ENCODE peak calls at places on chromosomes 1 and 21, in ten cellular contexts. G is AG04449, J is sigmoid colon, T is H1, E is IMR-90, F is AG09309, H is GM20000, P is lower lobe of right lung, B is K562, V is coronary artery. X is an unnamed sample.

GRCh38 chr1:20240012-20240411 is 50.7 kb upstream of the VWA5B1 start:
- DNase-seq in G (no peak), J (no peak), T (no peak), E (no peak), F (no peak), H (no peak), P (no peak), B (no peak), V (no peak), X (no peak)

GRCh38 chr1:161702250-161702649 is 4.8 kb upstream of the FCRLA start:
- DNase-seq in G (no peak), J (no peak), T (no peak), E (no peak), F (no peak), H (no peak), P (no peak), B (no peak), V (no peak), X (no peak)

GRCh38 chr1:112251766-112252506 is 144.1 kb upstream of the CTTNBP2NL start:
- DNase-seq in G (peak), J (no peak), T (no peak), E (peak), F (peak), H (no peak), P (no peak), B (no peak), V (peak), X (no peak)

GRCh38 chr1:51518033-51518729 is 885 bp downstream of the EPS15 start:
- DNase-seq in G (no peak), J (peak), T (peak), E (peak), F (no peak), H (peak), P (peak), B (peak), V (peak), X (peak)

GRCh38 chr21:15614757-15615156 is 115.0 kb upstream of the USP25 start:
- DNase-seq in G (no peak), J (no peak), T (no peak), E (no peak), F (no peak), H (no peak), P (no peak), B (no peak), V (no peak), X (no peak)

GRCh38 chr1:160858127-160858909 is 4.4 kb downstream of the CD244 start:
- DNase-seq in G (no peak), J (no peak), T (no peak), E (no peak), F (no peak), H (no peak), P (no peak), B (no peak), V (no peak), X (no peak)

GRCh38 chr1:16118706-16119105 is 37.2 kb downstream of the EPHA2 start:
- DNase-seq in G (no peak), J (no peak), T (no peak), E (no peak), F (no peak), H (no peak), P (no peak), B (no peak), V (no peak), X (no peak)

GRCh38 chr1:171179323-171180227 is 5.5 kb upstream of the FMO2 start:
- DNase-seq in G (no peak), J (no peak), T (no peak), E (no peak), F (no peak), H (no peak), P (no peak), B (no peak), V (no peak), X (no peak)

GRCh38 chr1:61358770-61359455 is 276.6 kb downstream of the NFIA start:
- DNase-seq in G (no peak), J (no peak), T (no peak), E (no peak), F (no peak), H (no peak), P (no peak), B (no peak), V (no peak), X (no peak)

GRCh38 chr1:203202431-203203245 is 16.1 kb upstream of the CHI3L1 start:
- DNase-seq in G (no peak), J (peak), T (no peak), E (peak), F (peak), H (no peak), P (no peak), B (no peak), V (peak), X (no peak)

GRCh38 chr1:238898856-238899255 is 487.5 kb upstream of the CHRM3 start:
- DNase-seq in G (no peak), J (no peak), T (no peak), E (no peak), F (no peak), H (no peak), P (no peak), B (no peak), V (no peak), X (no peak)

GRCh38 chr1:38992450-38993111 is 1.5 kb downstream of the AKIRIN1 start:
- DNase-seq in G (no peak), J (no peak), T (no peak), E (no peak), F (no peak), H (peak), P (no peak), B (peak), V (no peak), X (no peak)

GRCh38 chr1:59243544-59243943 is 53.4 kb upstream of the FGGY start:
- DNase-seq in G (no peak), J (no peak), T (no peak), E (no peak), F (no peak), H (no peak), P (no peak), B (no peak), V (no peak), X (no peak)

GRCh38 chr1:116878804-116879477 is 30.8 kb upstream of the PTGFRN start:
- DNase-seq in G (no peak), J (peak), T (peak), E (peak), F (no peak), H (peak), P (no peak), B (peak), V (no peak), X (peak)

GRCh38 chr21:45726438-45726837 is 82.9 kb downstream of the PCBP3 start:
- DNase-seq in G (no peak), J (no peak), T (no peak), E (no peak), F (no peak), H (no peak), P (no peak), B (no peak), V (no peak), X (no peak)

GRCh38 chr1:7610106-7610731 is 160.9 kb upstream of the VAMP3 start:
- DNase-seq in G (no peak), J (peak), T (no peak), E (no peak), F (no peak), H (no peak), P (no peak), B (no peak), V (no peak), X (no peak)

GRCh38 chr1:240000634-240001033 is 91.0 kb upstream of the FMN2 start:
- DNase-seq in G (no peak), J (no peak), T (no peak), E (peak), F (peak), H (no peak), P (no peak), B (no peak), V (no peak), X (no peak)

GRCh38 chr1:156399355-156400125 is 30.5 kb downstream of the RHBG start:
- DNase-seq in G (no peak), J (no peak), T (no peak), E (no peak), F (no peak), H (no peak), P (no peak), B (no peak), V (no peak), X (no peak)

GRCh38 chr1:94949681-94950661 is 23.1 kb upstream of the CNN3 start:
- DNase-seq in G (no peak), J (no peak), T (no peak), E (peak), F (no peak), H (no peak), P (no peak), B (no peak), V (no peak), X (no peak)

GRCh38 chr1:61434276-61434675 is 290.7 kb downstream of the TM2D1 start:
- DNase-seq in G (no peak), J (no peak), T (no peak), E (peak), F (no peak), H (no peak), P (no peak), B (no peak), V (no peak), X (no peak)

GRCh38 chr1:218809625-218810024 is 364.1 kb upstream of the LYPLAL1 start:
- DNase-seq in G (no peak), J (no peak), T (no peak), E (no peak), F (no peak), H (no peak), P (no peak), B (no peak), V (no peak), X (no peak)

GRCh38 chr1:209937996-209938959 is at the start of gene SYT14:
- DNase-seq in G (no peak), J (no peak), T (peak), E (peak), F (no peak), H (peak), P (no peak), B (peak), V (no peak), X (no peak)

GRCh38 chr21:27566521-27566920 is 599.6 kb upstream of the ADAMTS5 start:
- DNase-seq in G (no peak), J (no peak), T (no peak), E (no peak), F (no peak), H (no peak), P (no peak), B (no peak), V (no peak), X (no peak)

DNA sequence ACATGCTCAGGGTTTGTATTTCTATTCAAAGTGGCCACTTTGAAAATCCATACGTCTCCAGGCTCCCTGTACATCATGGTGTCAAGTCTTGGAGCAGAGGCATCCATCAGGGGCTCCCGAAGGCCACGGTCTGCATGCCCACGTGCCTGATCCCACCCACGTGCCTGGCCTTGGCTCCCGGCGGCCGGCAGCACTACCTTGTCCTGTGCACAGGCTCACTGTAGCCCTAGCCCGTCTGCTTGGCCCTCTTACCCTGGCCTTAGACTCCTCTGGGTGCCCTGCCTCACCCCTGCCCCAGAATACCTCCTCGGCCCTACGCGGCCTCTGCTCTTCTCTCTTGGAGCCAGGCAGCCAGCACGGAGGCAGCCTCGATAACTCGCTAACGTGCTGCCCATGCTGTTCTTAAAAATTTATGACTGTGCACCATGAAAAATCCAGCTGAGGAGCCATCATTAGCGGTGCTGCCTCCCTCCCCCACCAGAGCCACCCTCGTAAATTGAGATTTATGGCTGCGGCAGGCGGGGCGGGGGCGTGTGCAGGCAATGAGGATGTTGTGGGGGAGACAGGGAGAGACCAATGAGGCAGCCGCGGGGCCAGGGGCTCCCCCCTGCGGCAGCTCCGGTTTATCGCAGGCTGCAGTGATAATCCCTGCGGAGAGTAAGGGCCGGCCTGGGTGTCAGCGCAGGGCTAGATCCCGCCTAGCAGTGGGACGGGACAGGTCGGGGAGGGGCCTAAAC is 24.6 kb downstream of the DMAP1 start:
- DNase-seq in G (no peak), J (peak), T (peak), E (peak), F (no peak), H (peak), P (peak), B (peak), V (no peak), X (peak)
- TF ChIP-seq CTCF in G (peak), J (peak), T (peak), E (peak), F (peak), H (peak), P (peak), B (peak), V (no peak), X (peak)

DNA sequence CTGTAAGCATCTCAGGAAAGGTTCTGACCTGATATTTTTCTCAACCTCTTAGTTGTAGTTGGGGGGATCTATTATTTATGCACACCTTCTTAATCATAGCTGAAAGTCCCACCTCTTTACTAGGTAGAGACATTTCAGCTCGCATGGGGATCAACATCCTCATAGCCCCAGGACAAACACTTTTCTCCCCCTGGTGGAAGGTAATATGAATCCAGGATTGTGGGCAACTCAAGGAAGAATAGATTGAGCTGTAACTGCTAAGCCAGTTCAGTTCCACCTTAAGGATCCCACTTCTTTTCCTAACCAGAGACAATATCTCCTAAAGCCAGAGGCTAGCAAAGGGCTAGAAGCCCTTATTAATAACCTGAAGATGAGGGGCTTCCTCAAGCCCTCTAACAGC is 25.4 kb upstream of the SMYD3 start:
- DNase-seq in G (no peak), J (no peak), T (no peak), E (peak), F (no peak), H (no peak), P (no peak), B (no peak), V (no peak), X (no peak)
- TF ChIP-seq CTCF in G (no peak), J (no peak), T (no peak), E (peak), F (no peak), H (no peak), P (peak), B (peak), V (no peak), X (no peak)

GRCh38 chr1:191757003-191757402 is 401.3 kb upstream of the RGS18 start:
- DNase-seq in G (no peak), J (no peak), T (no peak), E (peak), F (no peak), H (no peak), P (no peak), B (no peak), V (no peak), X (no peak)

DNA sequence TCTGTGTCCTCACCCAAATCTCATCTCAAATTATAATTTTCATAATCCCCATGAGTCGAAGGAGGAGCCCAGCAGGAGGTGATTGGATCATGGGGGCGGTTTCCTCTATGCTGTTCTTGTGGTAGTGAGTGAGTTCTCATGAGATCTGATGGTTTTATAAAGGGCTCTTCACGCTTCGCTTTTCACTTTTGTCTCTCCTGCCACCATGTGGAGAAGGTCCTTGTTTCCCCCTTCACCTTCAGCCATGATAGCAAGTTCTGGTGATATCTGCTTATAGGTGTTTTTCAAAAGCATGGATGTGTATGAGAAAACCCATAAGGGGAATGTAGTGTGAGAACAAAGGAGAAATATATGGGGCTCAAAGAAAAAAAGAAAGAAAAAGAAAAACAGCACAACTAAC is 405.9 kb upstream of the RGS18 start:
- DNase-seq in G (no peak), J (no peak), T (no peak), E (no peak), F (no peak), H (no peak), P (no peak), B (no peak), V (no peak), X (no peak)
- TF ChIP-seq CTCF in G (no peak), J (no peak), T (no peak), E (no peak), F (no peak), H (no peak), P (no peak), B (no peak), V (no peak), X (no peak)

GRCh38 chr1:14637233-14637632 is 38.7 kb downstream of the KAZN start:
- DNase-seq in G (no peak), J (no peak), T (no peak), E (no peak), F (no peak), H (no peak), P (no peak), B (no peak), V (no peak), X (no peak)

GRCh38 chr1:14647777-14648176 is 49.3 kb downstream of the KAZN start:
- DNase-seq in G (no peak), J (no peak), T (no peak), E (no peak), F (no peak), H (no peak), P (no peak), B (no peak), V (no peak), X (no peak)

DNA sequence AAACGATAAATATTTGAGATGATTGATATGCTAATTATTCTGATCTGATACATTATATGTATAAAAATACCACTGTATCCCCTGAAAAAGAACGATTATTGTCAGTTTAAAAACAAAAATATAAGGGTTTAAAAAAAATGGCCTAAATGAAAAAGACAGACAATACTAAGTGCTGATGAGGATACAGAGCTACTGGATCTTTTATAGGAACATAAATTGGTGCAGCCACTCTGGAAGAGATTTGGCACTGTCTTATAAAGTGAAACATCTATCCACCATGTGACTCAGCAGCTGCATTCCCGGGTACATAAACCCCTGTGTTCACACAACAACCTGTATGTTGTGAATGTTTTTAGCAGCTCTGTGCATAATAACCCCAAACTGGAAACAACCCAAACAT is 44.2 kb downstream of the KAZN start:
- DNase-seq in G (no peak), J (no peak), T (no peak), E (no peak), F (no peak), H (no peak), P (no peak), B (no peak), V (no peak), X (no peak)
- TF ChIP-seq CTCF in G (no peak), J (no peak), T (no peak), E (no peak), F (no peak), H (no peak), P (no peak), B (no peak), V (no peak), X (no peak)

DNA sequence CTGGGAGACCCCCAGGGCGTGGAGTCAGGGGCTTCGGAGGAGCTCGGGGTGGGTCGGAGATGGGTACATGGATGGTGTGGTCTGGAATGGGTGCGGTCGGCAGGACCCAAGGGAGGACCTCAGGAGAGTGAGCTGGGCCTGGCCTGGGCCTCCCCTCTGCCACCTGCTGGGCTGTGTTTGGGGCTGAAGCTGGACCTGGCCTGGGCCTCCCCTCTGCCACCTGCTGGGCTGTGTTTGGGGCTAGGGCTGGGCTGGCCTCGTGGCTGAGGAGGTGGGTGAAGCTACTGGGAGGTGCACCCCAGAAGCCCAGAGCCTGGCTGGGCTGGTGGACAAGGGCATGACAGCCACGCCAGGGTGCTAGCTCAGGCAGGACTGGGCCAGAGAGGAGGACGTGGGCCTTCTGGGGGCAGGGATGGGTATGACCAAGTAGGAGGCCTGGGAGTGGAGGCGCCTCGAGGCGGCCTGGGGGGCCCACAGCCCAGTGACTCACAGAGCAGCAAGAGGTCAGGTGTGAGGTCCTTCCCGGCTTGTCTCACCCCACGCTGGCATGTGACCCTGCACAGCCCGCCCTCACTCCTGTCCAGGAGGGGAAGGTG is 14.5 kb downstream of the SAMD11 start:
- DNase-seq in G (no peak), J (no peak), T (no peak), E (peak), F (no peak), H (no peak), P (no peak), B (peak), V (no peak), X (no peak)
- TF ChIP-seq CTCF in G (peak), J (no peak), T (no peak), E (peak), F (peak), H (peak), P (peak), B (peak), V (no peak), X (no peak)

GRCh38 chr1:32892368-32893197 is 6.3 kb downstream of the HPCA start:
- DNase-seq in G (no peak), J (peak), T (peak), E (no peak), F (no peak), H (peak), P (no peak), B (peak), V (no peak), X (peak)
- TF ChIP-seq CTCF in G (peak), J (no peak), T (no peak), E (peak), F (peak), H (peak), P (peak), B (peak), V (no peak), X (peak)

DNA sequence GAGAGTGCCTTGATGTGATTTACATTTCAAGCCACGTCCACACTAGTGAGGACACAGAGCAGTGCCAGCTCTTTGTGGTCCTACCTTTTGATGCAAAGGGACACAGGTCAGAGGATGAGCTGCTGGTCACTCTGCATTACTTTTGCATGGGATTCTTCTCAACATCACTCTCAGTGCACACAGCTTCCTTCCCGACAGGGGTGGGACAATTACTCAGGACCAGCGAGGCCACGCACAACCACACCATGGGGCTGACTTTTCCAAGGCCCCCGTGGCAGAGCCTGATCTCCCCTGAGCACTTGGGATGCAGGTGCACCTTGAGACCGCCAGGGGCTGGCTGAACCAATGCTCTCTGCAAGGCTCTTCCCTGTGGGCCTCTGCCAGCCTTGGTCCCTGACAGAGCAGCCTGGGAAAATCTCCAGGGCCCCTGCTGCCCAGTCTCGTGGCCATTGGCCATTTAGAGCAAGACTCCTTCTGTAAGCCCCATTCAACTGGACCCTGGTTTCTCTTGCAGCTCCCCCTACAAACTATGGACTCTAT is 13.2 kb upstream of the PRAMEF12 start:
- DNase-seq in G (no peak), J (no peak), T (peak), E (no peak), F (no peak), H (no peak), P (no peak), B (peak), V (no peak), X (no peak)
- TF ChIP-seq CTCF in G (no peak), J (no peak), T (peak), E (no peak), F (no peak), H (no peak), P (no peak), B (peak), V (no peak), X (no peak)

GRCh38 chr1:186142916-186143315 is 232.1 kb downstream of the TPR start:
- DNase-seq in G (no peak), J (no peak), T (no peak), E (no peak), F (no peak), H (no peak), P (no peak), B (no peak), V (no peak), X (no peak)
- TF ChIP-seq CTCF in G (no peak), J (no peak), T (no peak), E (no peak), F (no peak), H (no peak), P (no peak), B (no peak), V (no peak), X (no peak)